ENCODE peak calls at places on chromosomes 7 and 10, in four cellular contexts. K is GM13977, E is prostate gland, R is spleen. L is an unnamed sample.

GRCh38 chr7:37009282-37009681 is 285.0 kb upstream of the AOAH start:
- DNase-seq in K (no peak), E (no peak), R (no peak), L (no peak)

GRCh38 chr7:2938514-2939192 is 94.5 kb upstream of the GNA12 start:
- DNase-seq in K (no peak), E (no peak), R (peak), L (no peak)

GRCh38 chr7:22942191-22942590 is 71.7 kb downstream of the HYCC1 start:
- DNase-seq in K (no peak), E (no peak), R (no peak), L (no peak)

GRCh38 chr10:79055100-79055782 is 13.5 kb upstream of the ZMIZ1 start:
- DNase-seq in K (no peak), E (no peak), R (peak), L (no peak)

GRCh38 chr7:11082121-11082520 is 108.4 kb downstream of the PHF14 start:
- DNase-seq in K (no peak), E (no peak), R (no peak), L (no peak)

GRCh38 chr7:151181011-151181431 is 6.0 kb downstream of the ASB10 start:
- DNase-seq in K (no peak), E (no peak), R (peak), L (no peak)

GRCh38 chr10:113562693-113563092 is 9.8 kb downstream of the HABP2 start:
- DNase-seq in K (no peak), E (no peak), R (no peak), L (no peak)

GRCh38 chr10:88800152-88801125 is 2.1 kb upstream of the LIPM start:
- DNase-seq in K (no peak), E (no peak), R (no peak), L (no peak)

GRCh38 chr10:77415311-77415960 is 222.2 kb downstream of the KCNMA1 start:
- DNase-seq in K (no peak), E (no peak), R (no peak), L (no peak)

GRCh38 chr10:69466689-69467088 is 15.4 kb downstream of the TSPAN15 start:
- DNase-seq in K (no peak), E (no peak), R (peak), L (no peak)

GRCh38 chr10:25191162-25191895 is 16.5 kb downstream of the GPR158 start:
- DNase-seq in K (no peak), E (no peak), R (no peak), L (no peak)

GRCh38 chr10:36345770-36346169 is 703.7 kb upstream of the FZD8 start:
- DNase-seq in K (no peak), E (no peak), R (no peak), L (no peak)

GRCh38 chr7:6612819-6613218 is 2.6 kb upstream of the ZNF853 start:
- DNase-seq in K (no peak), E (no peak), R (no peak), L (no peak)

GRCh38 chr10:36232935-36233334 is 590.8 kb upstream of the FZD8 start:
- DNase-seq in K (no peak), E (no peak), R (no peak), L (no peak)

GRCh38 chr7:94380264-94380663 is 14.4 kb upstream of the COL1A2 start:
- DNase-seq in K (no peak), E (no peak), R (no peak), L (no peak)

GRCh38 chr10:69936091-69936490 is 116.6 kb upstream of the MACROH2A2 start:
- DNase-seq in K (peak), E (no peak), R (no peak), L (peak)

GRCh38 chr10:77583527-77583926 is 54.1 kb downstream of the KCNMA1 start:
- DNase-seq in K (no peak), E (no peak), R (peak), L (no peak)

GRCh38 chr7:77765906-77766800 is 32.1 kb downstream of the TMEM60 start:
- DNase-seq in K (no peak), E (no peak), R (no peak), L (no peak)

GRCh38 chr10:102159051-102159597 is 6.9 kb downstream of the NOLC1 start:
- DNase-seq in K (no peak), E (no peak), R (no peak), L (no peak)

GRCh38 chr10:71087622-71088021 is 124.7 kb upstream of the UNC5B start:
- DNase-seq in K (no peak), E (peak), R (no peak), L (no peak)

GRCh38 chr7:44184221-44184873 is 4.9 kb downstream of the GCK start:
- DNase-seq in K (no peak), E (no peak), R (no peak), L (no peak)

GRCh38 chr10:77643795-77644468 is 6.3 kb upstream of the KCNMA1 start:
- DNase-seq in K (no peak), E (peak), R (no peak), L (peak)

GRCh38 chr10:91294134-91294906 is 73.9 kb downstream of the PCGF5 start:
- DNase-seq in K (no peak), E (no peak), R (no peak), L (no peak)

GRCh38 chr7:158454631-158455030 is 133.0 kb downstream of the PTPRN2 start:
- DNase-seq in K (no peak), E (no peak), R (peak), L (no peak)

GRCh38 chr10:80170641-80171040 is 34.7 kb downstream of the ANXA11 start:
- DNase-seq in K (no peak), E (no peak), R (peak), L (no peak)

GRCh38 chr10:80168111-80168511 is 35.6 kb downstream of the PLAC9 start:
- DNase-seq in K (no peak), E (peak), R (peak), L (no peak)

GRCh38 chr10:80167471-80167870 is 34.9 kb downstream of the PLAC9 start:
- DNase-seq in K (no peak), E (no peak), R (peak), L (no peak)

GRCh38 chr10:80170026-80170425 is 35.3 kb downstream of the ANXA11 start:
- DNase-seq in K (no peak), E (no peak), R (no peak), L (no peak)

GRCh38 chr10:80168679-80169380 is 36.3 kb downstream of the PLAC9 start:
- DNase-seq in K (peak), E (no peak), R (peak), L (peak)
- TF ChIP-seq CTCF in K (peak), E (no peak), R (no peak), L (peak)

GRCh38 chr10:112429654-112430230 is 17.0 kb downstream of the ZDHHC6 start:
- DNase-seq in K (no peak), E (no peak), R (peak), L (no peak)
- TF ChIP-seq CTCF in K (no peak), E (no peak), R (no peak), L (no peak)

DNA sequence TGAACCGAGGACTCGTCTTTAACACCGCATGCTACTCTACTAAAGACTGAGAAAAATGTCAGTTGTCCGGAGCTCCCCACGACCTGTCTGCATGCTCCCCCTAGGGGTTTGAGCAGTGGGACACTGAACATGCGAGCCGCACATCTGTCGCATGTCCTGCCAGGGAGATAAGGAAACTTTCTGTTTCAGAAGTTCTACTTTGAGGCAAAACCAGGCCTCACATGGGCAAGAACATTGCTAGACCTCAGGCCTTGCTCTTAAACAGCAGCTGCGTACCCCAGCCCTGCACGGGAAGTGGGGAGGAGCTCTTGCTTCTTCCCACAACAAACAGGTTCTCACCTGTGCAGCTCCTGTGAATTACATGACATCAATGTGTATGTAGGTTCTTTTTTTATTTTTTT is 30.3 kb upstream of the HERPUD2 start:
- DNase-seq in K (peak), E (no peak), R (peak), L (peak)
- TF ChIP-seq CTCF in K (peak), E (no peak), R (peak), L (peak)

GRCh38 chr10:14547826-14548225 is 217.1 kb upstream of the FRMD4A start:
- DNase-seq in K (no peak), E (no peak), R (no peak), L (no peak)
- TF ChIP-seq CTCF in K (no peak), E (no peak), R (no peak), L (peak)

GRCh38 chr10:124721295-124722052 is 22.7 kb downstream of the FAM53B start:
- DNase-seq in K (no peak), E (peak), R (peak), L (no peak)

GRCh38 chr10:124722812-124723783 is 21.1 kb downstream of the FAM53B start:
- DNase-seq in K (peak), E (no peak), R (peak), L (peak)

GRCh38 chr10:124717911-124718734 is 26.1 kb downstream of the FAM53B start:
- DNase-seq in K (peak), E (no peak), R (peak), L (peak)

GRCh38 chr10:124717358-124717757 is 26.8 kb downstream of the FAM53B start:
- DNase-seq in K (no peak), E (no peak), R (peak), L (no peak)

DNA sequence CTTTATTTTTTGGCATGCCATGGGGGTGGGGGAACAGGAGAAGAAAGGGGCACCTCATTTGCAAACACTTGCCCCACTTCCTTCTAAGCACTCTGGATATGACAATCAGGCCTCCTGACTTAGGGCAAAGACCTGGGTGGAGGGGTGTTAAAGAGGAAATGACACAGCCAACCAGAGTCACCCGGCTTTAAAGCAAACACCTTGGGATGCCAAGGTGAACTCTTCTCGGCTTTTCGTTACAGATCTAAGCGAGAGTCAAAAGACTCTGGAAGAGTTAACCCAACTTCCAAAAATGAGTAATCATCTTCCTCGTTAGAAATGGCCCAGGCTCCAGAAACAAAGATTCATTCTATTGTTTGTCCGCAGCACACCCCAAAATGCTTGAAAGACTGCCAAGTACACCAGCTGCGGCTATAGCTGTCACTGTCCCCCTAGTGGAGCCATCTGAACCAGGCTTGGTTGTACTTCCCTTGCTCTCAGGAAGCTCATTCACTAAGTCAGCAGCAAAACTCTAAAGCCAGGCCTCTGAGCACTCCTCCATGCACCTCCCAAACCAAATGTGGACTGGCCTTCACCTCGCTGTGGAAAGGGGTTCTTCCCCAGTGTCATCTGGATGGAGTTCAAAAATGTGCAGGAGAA is 24.8 kb downstream of the FAM53B start:
- DNase-seq in K (peak), E (peak), R (peak), L (peak)
- TF ChIP-seq CTCF in K (peak), E (peak), R (peak), L (peak)